ENCODE peak calls at places on chromosome 19, in five cellular contexts. E is stromal cell of bone marrow; B is amniotic stem cell; M is cardiac muscle cell; K is naive thymus-derived CD4-positive, alpha-beta T cell. L is an unnamed sample.

GRCh38 chr19:18650048-18650435 is 13.2 kb downstream of the KLHL26 start:
- DNase-seq in E (peak; percentile 43), B (no peak), M (no peak), K (no peak), L (no peak)

GRCh38 chr19:35353635-35354034 is 4.6 kb upstream of the FFAR3 start:
- DNase-seq in E (no peak), B (no peak), M (no peak), K (no peak), L (no peak)

GRCh38 chr19:14156971-14157717 is 20.8 kb upstream of the ASF1B start:
- DNase-seq in K (no peak), M (no peak), B (no peak), E (no peak), L (no peak)

GRCh38 chr19:18319591-18320135 is 3.2 kb downstream of the LSM4 start:
- DNase-seq in B (no peak), E (no peak), K (no peak), M (no peak), L (no peak)

GRCh38 chr19:13428352-13428751 is 77.9 kb downstream of the CACNA1A start:
- DNase-seq in K (no peak), E (no peak), M (peak; percentile 17), B (no peak), L (no peak)

GRCh38 chr19:52297601-52298358 is 811 bp downstream of the ZNF480 start:
- DNase-seq in K (no peak), B (no peak), E (no peak), M (peak; percentile 22), L (no peak)

GRCh38 chr19:31548941-31549340 is 199.7 kb upstream of the TSHZ3 start:
- DNase-seq in K (no peak), E (peak; percentile 3), M (peak; percentile 47), B (no peak), L (peak; percentile 19)

GRCh38 chr19:2290441-2291184 is 8.6 kb upstream of the PEAK3 start:
- DNase-seq in B (no peak), M (no peak), E (no peak), K (no peak), L (no peak)

GRCh38 chr19:10603084-10603872 is 16.2 kb upstream of the AP1M2 start:
- DNase-seq in M (peak; percentile 16), K (peak; percentile 88), B (no peak), E (no peak), L (no peak)

GRCh38 chr19:6453951-6454565 is 5.5 kb downstream of the SLC25A23 start:
- DNase-seq in K (no peak), B (no peak), M (no peak), E (no peak), L (no peak)

GRCh38 chr19:5697022-5697889 is 7.2 kb downstream of the RPL36 start:
- DNase-seq in B (no peak), K (no peak), E (no peak), M (no peak), L (no peak)

GRCh38 chr19:35013047-35013819 is 13.1 kb downstream of the GRAMD1A start:
- DNase-seq in E (no peak), B (no peak), M (peak; percentile 76), K (peak; percentile 73), L (no peak)

GRCh38 chr19:38734426-38735256 is 9.6 kb downstream of the CAPN12 start:
- DNase-seq in M (no peak), K (peak; percentile 26), B (no peak), E (no peak), L (no peak)

GRCh38 chr19:5891572-5891937 is 12.0 kb downstream of the NDUFA11 start:
- DNase-seq in B (no peak), M (no peak), K (no peak), E (no peak), L (no peak)

GRCh38 chr19:31349160-31349881 is at the start of gene TSHZ3:
- DNase-seq in B (peak; percentile 50), E (peak; percentile 73), M (peak; percentile 61), K (peak; percentile 32), L (peak; percentile 81)